ENCODE peak calls at places on chromosomes 7 and 10, in seven cellular contexts. H is hepatocyte, S is breast epithelium, B is left ventricle myocardium inferior, T is heart left ventricle, Q is iPS DF 6.9, W is HCT116. K is an unnamed sample. For H3K27me3, the result is how much of the 10 kb centered on the place peaks cover.

GRCh38 chr10:29081971-29082699 is 206.7 kb upstream of the LYZL1 start:
- DNase-seq in H (no peak), Q (no peak), T (peak), W (no peak), S (no peak), B (peak), K (no peak)

GRCh38 chr7:125878235-125878928 is 948.8 kb upstream of the POT1 start:
- DNase-seq in T (no peak), Q (no peak), H (no peak), S (no peak), B (no peak), W (no peak), K (no peak)

GRCh38 chr7:151616443-151617213 is 96.9 kb upstream of the RHEB start:
- DNase-seq in Q (no peak), B (no peak), T (no peak), W (no peak), S (no peak), H (no peak), K (no peak)

GRCh38 chr10:16441106-16441850 is 4.5 kb downstream of the PTER start:
- DNase-seq in T (no peak), H (no peak), Q (no peak), B (no peak), S (no peak), W (no peak), K (no peak)

GRCh38 chr7:40870108-40870507 is 735.3 kb downstream of the SUGCT start:
- DNase-seq in W (no peak), S (no peak), H (no peak), T (no peak), Q (no peak), B (no peak), K (no peak)

GRCh38 chr10:124562425-124563060 is 100.9 kb downstream of the LHPP start:
- DNase-seq in T (no peak), H (no peak), Q (no peak), S (no peak), W (no peak), B (no peak), K (no peak)

GRCh38 chr10:30687698-30688213 is 58.2 kb upstream of the LYZL2 start:
- DNase-seq in W (peak), B (peak), T (peak), Q (peak), H (peak), S (peak), K (peak)

GRCh38 chr10:119859422-119860258 is 13.0 kb downstream of the MCMBP start:
- DNase-seq in T (no peak), Q (no peak), S (no peak), W (peak), B (no peak), H (peak), K (no peak)

GRCh38 chr10:35495521-35496238 is 109.5 kb upstream of the GJD4 start:
- DNase-seq in H (no peak), Q (no peak), T (no peak), S (no peak), B (no peak), W (no peak), K (no peak)

GRCh38 chr7:100604078-100604975 is 2.2 kb downstream of the PCOLCE start:
- DNase-seq in S (peak), T (peak), W (no peak), H (peak), Q (no peak), B (peak), K (peak)

GRCh38 chr7:48102530-48102929 is 13.5 kb downstream of the UPP1 start:
- DNase-seq in B (no peak), Q (no peak), H (no peak), S (no peak), T (no peak), W (no peak), K (no peak)

GRCh38 chr10:7385114-7385513 is 25.7 kb downstream of the SFMBT2 start:
- DNase-seq in H (no peak), T (no peak), S (no peak), B (no peak), Q (no peak), W (no peak), K (no peak)

GRCh38 chr7:138773817-138774216 is 24.0 kb upstream of the TMEM213 start:
- DNase-seq in S (no peak), Q (no peak), B (no peak), W (no peak), H (no peak), T (no peak), K (no peak)

GRCh38 chr7:71625534-71625933 is 493.6 kb downstream of the GALNT17 start:
- DNase-seq in T (no peak), H (peak), Q (no peak), W (no peak), S (no peak), B (no peak), K (no peak)

GRCh38 chr7:13489386-13489785 is 500.1 kb downstream of the ETV1 start:
- DNase-seq in S (no peak), H (no peak), W (no peak), B (no peak), Q (no peak), T (no peak), K (no peak)

GRCh38 chr10:48801026-48801425 is 116.4 kb downstream of the WDFY4 start:
- DNase-seq in H (no peak), S (no peak), Q (no peak), W (no peak), T (no peak), B (no peak), K (no peak)

GRCh38 chr7:31258391-31258790 is 82.1 kb downstream of the NEUROD6 start:
- DNase-seq in H (no peak), B (no peak), S (no peak), T (no peak), Q (no peak), W (no peak), K (no peak)

GRCh38 chr7:14936530-14936929 is 34.0 kb upstream of the DGKB start:
- DNase-seq in S (no peak), W (no peak), T (peak), Q (no peak), B (no peak), H (peak), K (no peak)

GRCh38 chr7:117715784-117716445 is 157.3 kb downstream of the CTTNBP2 start:
- DNase-seq in T (no peak), W (peak), H (peak), B (no peak), Q (peak), S (no peak), K (no peak)

GRCh38 chr7:133253522-133253882 is 624 bp downstream of the EXOC4 start:
- DNase-seq in T (no peak), B (no peak), Q (no peak), W (no peak), H (peak), S (no peak), K (no peak)

GRCh38 chr7:155591055-155591750 is 44.8 kb upstream of the CNPY1 start:
- DNase-seq in B (no peak), S (no peak), Q (no peak), H (peak), W (no peak), T (no peak), K (no peak)

GRCh38 chr7:134625571-134625970 is 21.1 kb upstream of the BPGM start:
- DNase-seq in Q (no peak), B (no peak), S (no peak), H (no peak), W (no peak), T (no peak), K (no peak)

GRCh38 chr10:6171891-6172354 is 30.8 kb upstream of the PFKFB3 start:
- DNase-seq in W (no peak), S (no peak), H (no peak), B (peak), T (peak), Q (no peak), K (no peak)

GRCh38 chr7:25624837-25625236 is 396.6 kb upstream of the NPVF start:
- DNase-seq in B (peak), S (no peak), H (peak), W (no peak), Q (no peak), T (peak), K (no peak)

GRCh38 chr10:117552156-117552620 is 9.6 kb downstream of the EMX2 start:
- DNase-seq in Q (no peak), B (no peak), S (no peak), W (no peak), T (no peak), H (no peak), K (no peak)
- H3K27me3 ChIP-seq in Q (half or more), B (half or more), S (half or more), W (under half), T (half or more), H (half or more), K (under half)

DNA sequence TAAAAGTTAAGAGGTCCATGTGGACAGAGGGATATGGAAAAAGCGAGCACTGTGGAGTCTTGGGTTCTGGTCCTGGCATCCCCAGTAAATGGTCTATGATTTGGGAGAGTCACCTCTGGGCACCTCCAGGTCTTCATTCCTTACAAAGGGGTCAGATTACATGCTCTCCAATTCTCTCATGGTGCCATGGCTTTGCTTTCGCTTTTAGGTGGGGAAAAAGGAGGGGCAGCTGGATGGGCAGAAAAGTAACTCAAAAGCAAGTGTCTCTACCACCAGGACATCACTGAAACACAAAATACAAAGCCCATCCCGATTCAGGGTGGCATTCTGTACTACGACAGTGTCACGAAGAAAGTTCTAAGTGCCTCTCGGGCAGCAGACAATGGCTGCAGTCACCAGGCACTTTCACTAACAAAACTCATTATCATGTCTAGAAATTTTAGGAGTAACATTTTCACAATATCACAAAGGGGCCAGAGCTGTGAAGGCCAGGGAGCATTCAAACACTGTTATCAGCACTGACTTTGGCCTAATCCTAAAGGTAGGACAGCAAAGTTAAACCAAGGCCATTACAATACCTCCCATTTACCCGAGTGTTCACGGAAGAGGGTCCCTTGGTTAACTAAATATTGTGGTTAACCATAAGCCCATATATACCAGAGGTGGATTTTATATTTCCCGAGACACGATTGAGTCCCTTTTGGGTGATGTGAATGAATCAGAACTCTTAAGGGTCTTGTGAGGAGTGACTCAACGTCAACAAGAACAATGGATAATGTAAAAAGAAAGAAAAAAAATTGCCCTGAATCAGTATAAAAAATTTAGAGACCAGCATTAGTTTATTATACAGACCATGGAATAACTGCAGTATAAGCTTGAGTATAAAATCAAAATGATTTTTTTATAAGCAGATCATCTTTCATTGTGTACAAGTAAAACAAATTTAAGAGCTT is 2.5 kb downstream of the PSAP start:
- DNase-seq in T (no peak), H (no peak), B (no peak), S (no peak), Q (no peak), W (no peak), K (no peak)
- H3K27ac ChIP-seq in T (peak), H (no peak), B (peak), S (peak), Q (no peak), W (no peak), K (no peak)

GRCh38 chr10:99532194-99532593 is 548 bp upstream of the NKX2-3 start:
- DNase-seq in Q (no peak), S (no peak), W (no peak), H (no peak), B (no peak), T (no peak), K (no peak)
- H3K27me3 ChIP-seq in Q (half or more), S (half or more), W (under half), H (half or more), B (half or more), T (half or more), K (half or more)

GRCh38 chr10:79357180-79357579 is 9.9 kb downstream of the PPIF start:
- DNase-seq in Q (no peak), S (no peak), W (no peak), H (no peak), T (no peak), B (no peak), K (no peak)

GRCh38 chr10:79358811-79359210 is 11.5 kb downstream of the PPIF start:
- DNase-seq in B (no peak), S (no peak), Q (no peak), H (peak), T (no peak), W (no peak), K (no peak)

GRCh38 chr10:79361721-79362397 is 14.6 kb downstream of the PPIF start:
- DNase-seq in W (no peak), H (no peak), B (no peak), S (no peak), T (no peak), Q (no peak), K (no peak)

GRCh38 chr10:79359816-79360498 is 12.7 kb downstream of the PPIF start:
- DNase-seq in B (no peak), T (no peak), H (no peak), S (no peak), W (no peak), Q (no peak), K (no peak)

GRCh38 chr10:79360499-79361342 is 13.5 kb downstream of the PPIF start:
- DNase-seq in T (no peak), Q (no peak), B (no peak), S (no peak), H (no peak), W (no peak), K (no peak)
- H3K27ac ChIP-seq in T (no peak), Q (no peak), B (no peak), S (no peak), H (no peak), W (no peak), K (no peak)

GRCh38 chr10:13527864-13528137 is 1.0 kb downstream of the BEND7 start:
- DNase-seq in S (no peak), H (no peak), Q (no peak), W (no peak), B (no peak), T (no peak), K (no peak)

GRCh38 chr10:13528138-13528874 is 508 bp downstream of the BEND7 start:
- DNase-seq in Q (no peak), W (no peak), H (peak), B (peak), S (no peak), T (peak), K (no peak)

GRCh38 chr10:13528875-13529713 is at the start of gene BEND7:
- DNase-seq in B (peak), T (peak), W (no peak), Q (no peak), S (no peak), H (peak), K (no peak)

GRCh38 chr10:13526952-13527863 is 1.6 kb downstream of the BEND7 start:
- DNase-seq in T (no peak), S (no peak), Q (no peak), W (peak), H (peak), B (no peak), K (no peak)

GRCh38 chr10:13525683-13526082 is 3.1 kb downstream of the BEND7 start:
- DNase-seq in T (no peak), H (no peak), W (no peak), Q (no peak), S (no peak), B (no peak), K (no peak)
- H3K27me3 ChIP-seq in T (under half), H (under half), W (under half), Q (under half), S (under half), B (under half), K (under half)

DNA sequence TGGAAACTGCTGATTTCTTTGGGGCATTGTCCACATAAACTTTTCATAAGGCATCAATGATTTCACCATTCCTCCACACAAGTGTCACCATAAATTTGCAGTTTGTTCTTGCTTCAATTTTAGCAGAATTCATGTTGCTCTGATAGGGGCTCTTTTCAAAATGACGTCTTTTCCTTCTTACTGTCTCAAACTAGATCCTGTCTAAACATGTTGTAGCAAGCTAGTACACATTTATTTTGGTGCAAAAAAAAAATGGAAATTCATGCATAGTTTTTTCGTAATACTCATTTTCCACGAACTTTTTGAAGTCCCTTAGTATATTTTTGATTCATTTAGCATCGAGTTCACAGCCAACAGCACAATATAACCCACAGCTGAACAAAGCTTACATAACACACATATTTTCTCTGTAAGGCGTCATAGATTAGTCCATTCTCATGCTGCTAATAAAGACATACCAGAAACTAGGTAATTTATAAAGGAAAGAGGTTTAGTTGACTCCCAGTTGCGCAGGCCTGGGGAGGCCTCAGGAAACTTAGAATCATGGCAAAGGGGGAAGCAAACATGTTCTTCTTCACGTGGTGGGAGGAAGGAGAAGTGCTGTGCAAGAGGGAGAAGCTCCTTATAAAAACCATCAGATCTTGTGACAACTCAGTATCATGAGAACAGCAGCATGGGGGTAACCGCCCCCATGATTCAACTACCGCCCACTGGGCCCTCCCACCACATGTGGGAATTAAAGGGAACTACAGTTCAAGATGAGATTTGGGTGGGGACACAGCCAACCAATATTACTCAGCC is 301.6 kb downstream of the CCDC3 start:
- DNase-seq in S (no peak), T (no peak), W (no peak), Q (no peak), B (no peak), H (no peak), K (no peak)
- H3K27ac ChIP-seq in S (peak), T (no peak), W (no peak), Q (no peak), B (peak), H (no peak), K (no peak)

DNA sequence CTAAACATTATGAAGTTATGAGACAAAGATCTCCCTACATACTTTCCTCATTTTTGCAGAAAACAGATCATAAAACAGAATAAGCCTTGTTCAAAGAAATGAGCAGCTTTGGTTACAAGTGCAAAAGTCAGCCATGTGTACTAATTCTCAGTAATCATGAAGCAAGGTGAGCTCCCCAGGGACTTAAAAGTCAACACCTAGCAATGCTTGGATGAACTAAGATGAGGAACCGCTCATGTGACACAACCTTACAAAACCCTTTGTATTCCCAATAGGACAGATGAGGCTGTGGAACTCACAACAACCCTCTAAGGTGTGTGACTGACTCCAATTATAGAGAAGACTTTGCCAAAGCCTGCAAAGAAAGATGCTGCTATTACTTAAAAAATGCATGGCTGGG is 154.5 kb downstream of the SLC25A13 start:
- DNase-seq in Q (no peak), T (no peak), H (no peak), B (no peak), W (no peak), S (no peak), K (no peak)
- H3K27me3 ChIP-seq in Q (under half), T (under half), H (under half), B (under half), W (under half), S (under half), K (under half)

GRCh38 chr10:2890093-2890492 is 177.3 kb upstream of the PFKP start:
- DNase-seq in B (no peak), W (no peak), H (no peak), Q (no peak), T (no peak), S (no peak), K (no peak)
- H3K27ac ChIP-seq in B (no peak), W (no peak), H (no peak), Q (no peak), T (no peak), S (no peak), K (no peak)

GRCh38 chr7:43193061-43193460 is 80.6 kb downstream of the HECW1 start:
- DNase-seq in T (no peak), Q (no peak), H (no peak), B (no peak), S (no peak), W (no peak), K (no peak)

GRCh38 chr7:43196379-43196778 is 83.9 kb downstream of the HECW1 start:
- DNase-seq in T (no peak), S (no peak), Q (no peak), B (no peak), H (no peak), W (no peak), K (no peak)

GRCh38 chr7:43195768-43196167 is 83.3 kb downstream of the HECW1 start:
- DNase-seq in B (no peak), T (no peak), W (no peak), H (no peak), Q (no peak), S (no peak), K (no peak)

GRCh38 chr7:43193905-43194304 is 81.5 kb downstream of the HECW1 start:
- DNase-seq in B (no peak), W (no peak), Q (no peak), T (no peak), S (no peak), H (no peak), K (no peak)

DNA sequence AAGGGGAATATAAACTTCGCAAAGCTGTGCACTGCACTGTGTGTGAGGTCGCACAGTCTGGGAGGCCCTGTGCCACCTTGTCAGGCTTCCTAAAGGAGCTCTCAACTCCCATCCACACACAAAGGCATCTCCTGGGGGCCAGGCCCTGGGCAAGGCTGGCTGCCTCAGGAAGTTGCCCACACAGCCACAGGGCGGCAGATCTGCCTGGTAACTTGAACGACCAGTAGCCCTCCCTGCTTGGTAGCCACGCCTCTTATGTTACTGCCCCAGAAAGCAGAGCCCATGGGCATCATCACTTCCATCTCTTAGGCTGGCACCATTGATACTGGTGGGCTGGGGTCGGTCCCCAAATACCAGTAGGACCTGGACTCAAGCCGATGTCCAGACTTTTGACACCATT is 82.8 kb downstream of the HECW1 start:
- DNase-seq in B (no peak), S (no peak), Q (no peak), T (no peak), H (no peak), W (no peak), K (no peak)
- H3K27me3 ChIP-seq in B (half or more), S (under half), Q (under half), T (under half), H (under half), W (under half), K (under half)